ENCODE peak calls at places on chromosomes 6 and 20, in five cellular contexts. One of them, this sample, is unnamed.

GRCh38 chr20:13856356-13856755 is 71.5 kb downstream of the NDUFAF5 start:
- DNase-seq in ovary: no peak
- DNase-seq in neural progenitor cell: peak; percentile 48
- DNase-seq in psoas muscle: no peak
- DNase-seq in uterus: no peak
- DNase-seq in this sample: no peak

GRCh38 chr6:24995270-24995669 is 59.5 kb upstream of the RIPOR2 start:
- DNase-seq in ovary: no peak
- DNase-seq in neural progenitor cell: no peak
- DNase-seq in psoas muscle: no peak
- DNase-seq in uterus: no peak
- DNase-seq in this sample: no peak

GRCh38 chr6:157724960-157725741 is 97.9 kb upstream of the SNX9 start:
- DNase-seq in ovary: no peak
- DNase-seq in neural progenitor cell: no peak
- DNase-seq in psoas muscle: no peak
- DNase-seq in uterus: no peak
- DNase-seq in this sample: peak; percentile 57

GRCh38 chr6:84224251-84224650 is 3.2 kb downstream of the CEP162 start:
- DNase-seq in ovary: no peak
- DNase-seq in neural progenitor cell: no peak
- DNase-seq in psoas muscle: no peak
- DNase-seq in uterus: no peak
- DNase-seq in this sample: no peak

GRCh38 chr6:52815167-52816092 is 11.8 kb upstream of the GSTA1 start:
- DNase-seq in ovary: peak; percentile 16
- DNase-seq in neural progenitor cell: peak; percentile 61
- DNase-seq in psoas muscle: no peak
- DNase-seq in uterus: no peak
- DNase-seq in this sample: no peak

GRCh38 chr6:3272911-3273547 is 14.3 kb downstream of the PSMG4 start:
- DNase-seq in ovary: no peak
- DNase-seq in neural progenitor cell: no peak
- DNase-seq in psoas muscle: no peak
- DNase-seq in uterus: no peak
- DNase-seq in this sample: no peak

GRCh38 chr6:1202201-1202600 is 109.7 kb upstream of the FOXQ1 start:
- DNase-seq in ovary: no peak
- DNase-seq in neural progenitor cell: no peak
- DNase-seq in psoas muscle: no peak
- DNase-seq in uterus: no peak
- DNase-seq in this sample: no peak

GRCh38 chr20:7980332-7981046 is 39.1 kb downstream of the TMX4 start:
- DNase-seq in ovary: no peak
- DNase-seq in neural progenitor cell: peak; percentile 52
- DNase-seq in psoas muscle: no peak
- DNase-seq in uterus: no peak
- DNase-seq in this sample: no peak

GRCh38 chr20:32460683-32461320 is 102.7 kb downstream of the ASXL1 start:
- DNase-seq in ovary: no peak
- DNase-seq in neural progenitor cell: no peak
- DNase-seq in psoas muscle: no peak
- DNase-seq in uterus: no peak
- DNase-seq in this sample: no peak

GRCh38 chr20:51608060-51608459 is 65.5 kb upstream of the NFATC2 start:
- DNase-seq in ovary: no peak
- DNase-seq in neural progenitor cell: no peak
- DNase-seq in psoas muscle: no peak
- DNase-seq in uterus: no peak
- DNase-seq in this sample: no peak

GRCh38 chr20:23230766-23231385 is 119.7 kb upstream of the NXT1 start:
- DNase-seq in ovary: no peak
- DNase-seq in neural progenitor cell: no peak
- DNase-seq in psoas muscle: no peak
- DNase-seq in uterus: no peak
- DNase-seq in this sample: no peak

GRCh38 chr20:43513298-43514061 is 6.0 kb downstream of the L3MBTL1 start:
- DNase-seq in ovary: no peak
- DNase-seq in neural progenitor cell: no peak
- DNase-seq in psoas muscle: no peak
- DNase-seq in uterus: no peak
- DNase-seq in this sample: no peak

GRCh38 chr20:41664584-41664983 is 46.4 kb upstream of the CHD6 start:
- DNase-seq in ovary: no peak
- DNase-seq in neural progenitor cell: peak; percentile 25
- DNase-seq in psoas muscle: no peak
- DNase-seq in uterus: no peak
- DNase-seq in this sample: no peak

GRCh38 chr6:118165500-118165899 is 258.4 kb downstream of the SLC35F1 start:
- DNase-seq in ovary: no peak
- DNase-seq in neural progenitor cell: no peak
- DNase-seq in psoas muscle: no peak
- DNase-seq in uterus: no peak
- DNase-seq in this sample: no peak

GRCh38 chr6:101114703-101115102 is 233.6 kb upstream of the ASCC3 start:
- DNase-seq in ovary: no peak
- DNase-seq in neural progenitor cell: peak; percentile 61
- DNase-seq in psoas muscle: no peak
- DNase-seq in uterus: no peak
- DNase-seq in this sample: no peak

GRCh38 chr6:102907181-102907580 is 1513.7 kb downstream of the GRIK2 start:
- DNase-seq in ovary: no peak
- DNase-seq in neural progenitor cell: no peak
- DNase-seq in psoas muscle: no peak
- DNase-seq in uterus: no peak
- DNase-seq in this sample: no peak

DNA sequence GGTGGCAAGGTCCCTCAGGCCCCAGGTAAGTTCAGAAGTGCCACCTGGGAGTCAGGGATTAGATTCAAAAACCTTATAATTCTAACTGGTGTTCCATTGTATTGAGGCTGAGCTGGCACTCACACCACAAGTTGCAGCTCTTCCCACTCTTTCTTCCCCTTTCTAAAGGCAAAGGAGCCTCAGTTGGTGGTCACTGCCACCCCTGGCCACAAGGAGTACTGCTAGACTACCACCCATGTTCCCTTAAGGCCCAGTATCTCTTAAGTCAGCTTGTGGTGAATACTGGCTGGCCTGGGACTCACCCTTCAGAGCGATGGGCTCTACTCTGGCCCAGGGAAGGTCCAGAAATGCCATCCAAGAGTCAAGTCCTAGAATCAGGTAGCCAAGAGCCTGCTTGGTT is 421.1 kb upstream of the KHDRBS2 start:
- DNase-seq in ovary: no peak
- DNase-seq in neural progenitor cell: no peak
- DNase-seq in psoas muscle: no peak
- DNase-seq in uterus: no peak
- DNase-seq in this sample: no peak
- H3K4me3 ChIP-seq in ovary: no peak overlapping the region
- H3K4me3 ChIP-seq in neural progenitor cell: no peak overlapping the region
- H3K4me3 ChIP-seq in psoas muscle: no peak overlapping the region
- H3K4me3 ChIP-seq in uterus: no peak overlapping the region
- H3K4me3 ChIP-seq in this sample: no peak overlapping the region

DNA sequence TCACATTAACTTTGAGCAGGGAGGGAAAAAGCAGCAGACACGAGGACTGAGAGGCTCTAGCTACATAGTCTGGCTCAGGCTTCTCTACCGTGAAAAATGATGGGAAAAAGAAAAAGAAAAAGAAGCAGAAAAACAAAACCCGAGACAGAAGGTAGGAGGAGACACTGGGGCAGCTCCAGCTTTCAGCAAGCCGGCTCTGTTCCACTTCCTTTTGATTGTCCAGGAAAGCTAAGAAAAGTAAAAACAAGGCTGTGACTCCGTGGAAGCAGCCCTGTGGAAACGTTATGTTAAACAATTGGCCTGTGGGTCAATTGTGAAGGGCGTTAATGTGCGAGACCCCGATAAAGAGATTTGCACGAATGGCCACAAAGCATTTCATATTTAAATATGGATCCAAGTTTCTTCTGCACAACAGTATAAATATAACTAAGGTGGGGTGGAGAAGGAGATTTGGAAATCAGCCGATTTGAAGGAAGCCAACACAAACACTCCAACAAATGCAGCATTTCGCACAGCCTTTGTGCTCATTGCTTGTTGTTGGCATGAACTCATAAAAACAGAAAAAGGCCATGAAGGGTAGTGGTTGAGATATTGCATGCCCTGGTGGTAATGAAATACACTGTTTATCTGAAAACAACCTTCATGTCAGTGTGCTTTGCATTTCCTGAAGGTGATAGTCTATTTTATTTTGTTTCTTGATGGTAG is 236.9 kb upstream of the JAG1 start:
- DNase-seq in ovary: no peak
- DNase-seq in neural progenitor cell: no peak
- DNase-seq in psoas muscle: no peak
- DNase-seq in uterus: no peak
- DNase-seq in this sample: no peak
- H3K27ac ChIP-seq in ovary: no peak overlapping the region
- H3K27ac ChIP-seq in neural progenitor cell: no peak overlapping the region
- H3K27ac ChIP-seq in psoas muscle: no peak overlapping the region
- H3K27ac ChIP-seq in uterus: peak overlapping the region; percentile 35
- H3K27ac ChIP-seq in this sample: peak overlapping the region; percentile 51

DNA sequence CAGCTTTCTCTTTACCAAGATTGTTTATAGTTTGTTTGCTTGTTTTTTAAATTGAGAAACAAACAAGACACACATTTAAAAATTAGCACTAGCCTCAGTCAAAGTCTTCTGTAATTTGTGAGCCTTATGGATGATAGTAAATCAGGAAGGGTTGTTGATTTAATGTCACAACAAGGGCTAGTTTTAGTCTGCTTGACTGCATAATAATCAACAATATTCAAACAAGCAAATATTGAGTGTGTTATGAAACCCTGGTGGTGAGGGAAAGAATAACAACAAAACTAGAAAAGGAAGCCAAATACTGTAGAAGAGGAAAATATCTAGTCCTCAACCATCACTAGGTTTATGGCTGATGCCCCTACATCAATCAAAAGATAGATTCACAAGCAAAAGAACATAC is 228.6 kb downstream of the TBC1D7 start:
- DNase-seq in ovary: no peak
- DNase-seq in neural progenitor cell: no peak
- DNase-seq in psoas muscle: no peak
- DNase-seq in uterus: no peak
- DNase-seq in this sample: no peak
- TF ChIP-seq CTCF in ovary: no peak
- TF ChIP-seq CTCF in neural progenitor cell: peak; percentile 40
- TF ChIP-seq CTCF in psoas muscle: no peak
- TF ChIP-seq CTCF in uterus: no peak
- TF ChIP-seq CTCF in this sample: no peak

DNA sequence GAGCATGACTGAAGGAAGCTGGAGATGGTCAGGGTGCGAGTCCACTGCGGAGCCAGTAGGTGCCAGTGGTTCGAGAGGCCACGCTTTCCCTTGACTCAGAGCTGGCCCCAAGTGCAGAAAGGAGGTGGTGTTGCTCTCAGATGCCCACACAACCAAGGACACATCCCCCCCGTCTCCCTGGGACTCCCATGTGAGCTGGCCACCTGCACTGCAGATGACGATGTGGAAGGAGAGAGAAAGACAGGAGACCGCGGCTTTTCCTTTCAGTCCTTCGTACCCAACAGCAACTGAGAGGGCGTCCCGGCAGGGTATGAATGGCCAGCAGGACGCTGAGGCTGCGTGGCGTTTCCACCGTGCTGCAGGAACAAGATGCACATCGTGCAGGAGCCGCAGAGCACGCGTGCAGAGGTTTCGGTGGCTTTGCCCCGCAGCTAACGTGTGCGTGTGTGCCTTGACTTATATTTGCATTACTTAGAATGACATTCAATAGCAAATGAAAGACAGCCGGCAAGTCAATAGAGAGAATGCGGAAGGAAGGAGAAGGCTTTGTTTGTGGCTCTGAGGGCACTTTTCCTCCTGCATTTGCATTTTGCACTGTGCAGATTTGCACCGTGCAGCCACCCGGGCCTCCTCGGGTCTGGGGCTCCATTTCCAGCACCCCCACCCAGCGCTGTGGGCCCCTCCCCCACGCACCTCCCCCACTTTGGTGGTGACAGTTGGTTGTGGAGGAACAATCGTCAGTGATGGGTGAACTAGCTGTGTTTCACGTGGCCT is 26.3 kb upstream of the BHLHE23 start:
- DNase-seq in ovary: no peak
- DNase-seq in neural progenitor cell: peak; percentile 48
- DNase-seq in psoas muscle: peak; percentile 40
- DNase-seq in uterus: no peak
- DNase-seq in this sample: no peak
- H3K4me3 ChIP-seq in ovary: no peak overlapping the region
- H3K4me3 ChIP-seq in neural progenitor cell: peak overlapping the region; percentile 30
- H3K4me3 ChIP-seq in psoas muscle: no peak overlapping the region
- H3K4me3 ChIP-seq in uterus: no peak overlapping the region
- H3K4me3 ChIP-seq in this sample: no peak overlapping the region

DNA sequence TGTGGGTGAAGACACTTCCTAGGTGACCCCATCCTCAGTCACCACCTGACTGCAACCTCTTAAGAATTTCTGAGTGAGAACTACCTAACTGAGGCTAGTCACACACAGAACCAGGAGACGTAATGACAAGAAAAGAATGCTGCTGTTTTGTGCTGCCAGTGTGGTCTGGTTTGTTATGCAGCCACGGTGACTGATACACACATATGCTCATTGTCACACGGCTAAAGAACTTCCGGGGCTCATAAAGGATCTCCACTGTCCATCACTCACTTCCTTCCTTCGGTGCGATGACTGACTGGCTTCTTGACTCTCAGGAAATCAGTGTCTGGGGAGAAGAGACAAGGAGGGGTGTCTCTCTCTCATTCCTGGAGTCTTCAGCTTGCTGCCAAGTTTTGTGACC is 88.0 kb downstream of the SLC24A3 start:
- DNase-seq in ovary: no peak
- DNase-seq in neural progenitor cell: no peak
- DNase-seq in psoas muscle: no peak
- DNase-seq in uterus: no peak
- DNase-seq in this sample: no peak
- H3K27ac ChIP-seq in ovary: no peak overlapping the region
- H3K27ac ChIP-seq in neural progenitor cell: no peak overlapping the region
- H3K27ac ChIP-seq in psoas muscle: no peak overlapping the region
- H3K27ac ChIP-seq in uterus: no peak overlapping the region
- H3K27ac ChIP-seq in this sample: no peak overlapping the region

DNA sequence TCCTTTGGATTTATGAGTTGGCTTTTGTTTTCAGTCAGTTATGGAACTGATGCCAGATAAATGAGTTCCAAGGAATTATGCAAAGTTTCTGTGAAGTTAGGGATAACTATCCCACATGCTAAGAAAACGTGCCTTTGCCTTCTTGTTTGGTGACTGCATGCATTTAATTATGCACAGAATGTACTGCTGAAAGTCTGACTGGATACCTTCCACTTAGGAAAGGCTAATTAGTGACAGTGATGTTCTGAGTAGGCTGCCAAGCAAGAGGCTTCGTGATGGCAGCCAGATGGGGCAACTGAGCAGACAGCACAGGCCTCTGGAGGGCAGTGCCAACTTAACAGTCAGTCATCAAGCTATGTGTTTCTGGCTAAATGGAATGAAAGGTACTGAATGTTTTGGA is 289.9 kb downstream of the CD109 start:
- DNase-seq in ovary: no peak
- DNase-seq in neural progenitor cell: peak; percentile 39
- DNase-seq in psoas muscle: no peak
- DNase-seq in uterus: no peak
- DNase-seq in this sample: no peak
- TF ChIP-seq CTCF in ovary: no peak
- TF ChIP-seq CTCF in neural progenitor cell: peak; percentile 41
- TF ChIP-seq CTCF in psoas muscle: no peak
- TF ChIP-seq CTCF in uterus: no peak
- TF ChIP-seq CTCF in this sample: no peak